ENCODE peak calls at places on chromosomes 13 and 19, in four cellular contexts. One of them, this sample, is unnamed.

GRCh38 chr13:21879263-21879914 is 208.5 kb downstream of the FGF9 start:
- DNase-seq in NCI-H1092: no peak
- DNase-seq in EL: no peak
- DNase-seq in stimulated activated CD4-positive, alpha-beta T cell treated with anti-CD3 and anti-CD28 coated beads, Interleukin-1b, Interleukin-23, amount 100 ng/mL, for 1 hour: no peak
- DNase-seq in this sample: no peak

GRCh38 chr13:46901721-46902120 is 4.9 kb upstream of the HTR2A start:
- DNase-seq in NCI-H1092: no peak
- DNase-seq in EL: no peak
- DNase-seq in stimulated activated CD4-positive, alpha-beta T cell treated with anti-CD3 and anti-CD28 coated beads, Interleukin-1b, Interleukin-23, amount 100 ng/mL, for 1 hour: no peak
- DNase-seq in this sample: no peak

GRCh38 chr19:39448271-39448670 is 2.9 kb downstream of the SUPT5H start:
- DNase-seq in NCI-H1092: no peak
- DNase-seq in EL: peak
- DNase-seq in stimulated activated CD4-positive, alpha-beta T cell treated with anti-CD3 and anti-CD28 coated beads, Interleukin-1b, Interleukin-23, amount 100 ng/mL, for 1 hour: no peak
- DNase-seq in this sample: peak

GRCh38 chr13:110027470-110028240 is 241.3 kb upstream of the IRS2 start:
- DNase-seq in NCI-H1092: no peak
- DNase-seq in EL: no peak
- DNase-seq in stimulated activated CD4-positive, alpha-beta T cell treated with anti-CD3 and anti-CD28 coated beads, Interleukin-1b, Interleukin-23, amount 100 ng/mL, for 1 hour: no peak
- DNase-seq in this sample: no peak

GRCh38 chr19:1261863-1262686 is 7.1 kb upstream of the CIRBP start:
- DNase-seq in NCI-H1092: no peak
- DNase-seq in EL: peak
- DNase-seq in stimulated activated CD4-positive, alpha-beta T cell treated with anti-CD3 and anti-CD28 coated beads, Interleukin-1b, Interleukin-23, amount 100 ng/mL, for 1 hour: no peak
- DNase-seq in this sample: peak

GRCh38 chr19:10678813-10679212 is 22.4 kb upstream of the QTRT1 start:
- DNase-seq in NCI-H1092: no peak
- DNase-seq in EL: no peak
- DNase-seq in stimulated activated CD4-positive, alpha-beta T cell treated with anti-CD3 and anti-CD28 coated beads, Interleukin-1b, Interleukin-23, amount 100 ng/mL, for 1 hour: no peak
- DNase-seq in this sample: no peak

GRCh38 chr13:102028846-102029245 is 373.0 kb downstream of the FGF14 start:
- DNase-seq in NCI-H1092: peak
- DNase-seq in EL: no peak
- DNase-seq in stimulated activated CD4-positive, alpha-beta T cell treated with anti-CD3 and anti-CD28 coated beads, Interleukin-1b, Interleukin-23, amount 100 ng/mL, for 1 hour: no peak
- DNase-seq in this sample: peak

GRCh38 chr13:93708323-93709075 is 481.9 kb downstream of the GPC6 start:
- DNase-seq in NCI-H1092: no peak
- DNase-seq in EL: no peak
- DNase-seq in stimulated activated CD4-positive, alpha-beta T cell treated with anti-CD3 and anti-CD28 coated beads, Interleukin-1b, Interleukin-23, amount 100 ng/mL, for 1 hour: no peak
- DNase-seq in this sample: no peak

GRCh38 chr19:9986787-9987281 is 23.5 kb downstream of the COL5A3 start:
- DNase-seq in NCI-H1092: no peak
- DNase-seq in EL: no peak
- DNase-seq in stimulated activated CD4-positive, alpha-beta T cell treated with anti-CD3 and anti-CD28 coated beads, Interleukin-1b, Interleukin-23, amount 100 ng/mL, for 1 hour: no peak
- DNase-seq in this sample: peak

GRCh38 chr19:40741527-40742390 is 8.5 kb downstream of the ACTMAP start:
- DNase-seq in NCI-H1092: no peak
- DNase-seq in EL: no peak
- DNase-seq in stimulated activated CD4-positive, alpha-beta T cell treated with anti-CD3 and anti-CD28 coated beads, Interleukin-1b, Interleukin-23, amount 100 ng/mL, for 1 hour: no peak
- DNase-seq in this sample: no peak

GRCh38 chr13:109301711-109302110 is 484.7 kb downstream of the IRS2 start:
- DNase-seq in NCI-H1092: peak
- DNase-seq in EL: no peak
- DNase-seq in stimulated activated CD4-positive, alpha-beta T cell treated with anti-CD3 and anti-CD28 coated beads, Interleukin-1b, Interleukin-23, amount 100 ng/mL, for 1 hour: no peak
- DNase-seq in this sample: no peak

GRCh38 chr19:3932931-3933810 is at the start of gene NMRK2:
- DNase-seq in NCI-H1092: no peak
- DNase-seq in EL: no peak
- DNase-seq in stimulated activated CD4-positive, alpha-beta T cell treated with anti-CD3 and anti-CD28 coated beads, Interleukin-1b, Interleukin-23, amount 100 ng/mL, for 1 hour: no peak
- DNase-seq in this sample: no peak

GRCh38 chr13:23140492-23140891 is 40.3 kb upstream of the SGCG start:
- DNase-seq in NCI-H1092: no peak
- DNase-seq in EL: no peak
- DNase-seq in stimulated activated CD4-positive, alpha-beta T cell treated with anti-CD3 and anti-CD28 coated beads, Interleukin-1b, Interleukin-23, amount 100 ng/mL, for 1 hour: no peak
- DNase-seq in this sample: peak

GRCh38 chr19:9008667-9009066 is 1.5 kb downstream of the MUC16 start:
- DNase-seq in NCI-H1092: no peak
- DNase-seq in EL: no peak
- DNase-seq in stimulated activated CD4-positive, alpha-beta T cell treated with anti-CD3 and anti-CD28 coated beads, Interleukin-1b, Interleukin-23, amount 100 ng/mL, for 1 hour: no peak
- DNase-seq in this sample: no peak

GRCh38 chr13:44710576-44710975 is 134.4 kb upstream of the TSC22D1 start:
- DNase-seq in NCI-H1092: no peak
- DNase-seq in EL: peak
- DNase-seq in stimulated activated CD4-positive, alpha-beta T cell treated with anti-CD3 and anti-CD28 coated beads, Interleukin-1b, Interleukin-23, amount 100 ng/mL, for 1 hour: no peak
- DNase-seq in this sample: peak

GRCh38 chr19:10230155-10230903 is 802 bp downstream of the S1PR2 start:
- DNase-seq in NCI-H1092: peak
- DNase-seq in EL: peak
- DNase-seq in stimulated activated CD4-positive, alpha-beta T cell treated with anti-CD3 and anti-CD28 coated beads, Interleukin-1b, Interleukin-23, amount 100 ng/mL, for 1 hour: peak
- DNase-seq in this sample: peak

GRCh38 chr19:4730740-4731171 is 7.1 kb upstream of the DPP9 start:
- DNase-seq in NCI-H1092: no peak
- DNase-seq in EL: peak
- DNase-seq in stimulated activated CD4-positive, alpha-beta T cell treated with anti-CD3 and anti-CD28 coated beads, Interleukin-1b, Interleukin-23, amount 100 ng/mL, for 1 hour: peak
- DNase-seq in this sample: no peak

GRCh38 chr13:20825476-20825875 is 51.7 kb upstream of the EEF1AKMT1 start:
- DNase-seq in NCI-H1092: no peak
- DNase-seq in EL: peak
- DNase-seq in stimulated activated CD4-positive, alpha-beta T cell treated with anti-CD3 and anti-CD28 coated beads, Interleukin-1b, Interleukin-23, amount 100 ng/mL, for 1 hour: no peak
- DNase-seq in this sample: peak

GRCh38 chr13:100980171-100980570 is 305.6 kb upstream of the TMTC4 start:
- DNase-seq in NCI-H1092: no peak
- DNase-seq in EL: no peak
- DNase-seq in stimulated activated CD4-positive, alpha-beta T cell treated with anti-CD3 and anti-CD28 coated beads, Interleukin-1b, Interleukin-23, amount 100 ng/mL, for 1 hour: no peak
- DNase-seq in this sample: peak

GRCh38 chr19:31185261-31185660 is 164.0 kb downstream of the TSHZ3 start:
- DNase-seq in NCI-H1092: no peak
- DNase-seq in EL: no peak
- DNase-seq in stimulated activated CD4-positive, alpha-beta T cell treated with anti-CD3 and anti-CD28 coated beads, Interleukin-1b, Interleukin-23, amount 100 ng/mL, for 1 hour: no peak
- DNase-seq in this sample: no peak

GRCh38 chr19:52603558-52604207 is 33.6 kb downstream of the ZNF701 start:
- DNase-seq in NCI-H1092: no peak
- DNase-seq in EL: peak
- DNase-seq in stimulated activated CD4-positive, alpha-beta T cell treated with anti-CD3 and anti-CD28 coated beads, Interleukin-1b, Interleukin-23, amount 100 ng/mL, for 1 hour: no peak
- DNase-seq in this sample: no peak

GRCh38 chr19:46482645-46483044 is 11.3 kb upstream of the PNMA8A start:
- DNase-seq in NCI-H1092: no peak
- DNase-seq in EL: peak
- DNase-seq in stimulated activated CD4-positive, alpha-beta T cell treated with anti-CD3 and anti-CD28 coated beads, Interleukin-1b, Interleukin-23, amount 100 ng/mL, for 1 hour: no peak
- DNase-seq in this sample: no peak

GRCh38 chr19:15469513-15470297 is 5.4 kb upstream of the RASAL3 start:
- DNase-seq in NCI-H1092: no peak
- DNase-seq in EL: no peak
- DNase-seq in stimulated activated CD4-positive, alpha-beta T cell treated with anti-CD3 and anti-CD28 coated beads, Interleukin-1b, Interleukin-23, amount 100 ng/mL, for 1 hour: no peak
- DNase-seq in this sample: no peak

GRCh38 chr13:24215732-24216131 is 55.2 kb downstream of the SPATA13 start:
- DNase-seq in NCI-H1092: no peak
- DNase-seq in EL: peak
- DNase-seq in stimulated activated CD4-positive, alpha-beta T cell treated with anti-CD3 and anti-CD28 coated beads, Interleukin-1b, Interleukin-23, amount 100 ng/mL, for 1 hour: no peak
- DNase-seq in this sample: peak

GRCh38 chr19:36916991-36917390 is 859 bp downstream of the ZNF568 start:
- DNase-seq in NCI-H1092: no peak
- DNase-seq in EL: peak
- DNase-seq in stimulated activated CD4-positive, alpha-beta T cell treated with anti-CD3 and anti-CD28 coated beads, Interleukin-1b, Interleukin-23, amount 100 ng/mL, for 1 hour: no peak
- DNase-seq in this sample: peak

GRCh38 chr19:6101991-6102390 is 8.3 kb downstream of the RFX2 start:
- DNase-seq in NCI-H1092: no peak
- DNase-seq in EL: no peak
- DNase-seq in stimulated activated CD4-positive, alpha-beta T cell treated with anti-CD3 and anti-CD28 coated beads, Interleukin-1b, Interleukin-23, amount 100 ng/mL, for 1 hour: no peak
- DNase-seq in this sample: no peak

GRCh38 chr19:54206831-54207177 is 6.1 kb downstream of the RPS9 start:
- DNase-seq in NCI-H1092: no peak
- DNase-seq in EL: no peak
- DNase-seq in stimulated activated CD4-positive, alpha-beta T cell treated with anti-CD3 and anti-CD28 coated beads, Interleukin-1b, Interleukin-23, amount 100 ng/mL, for 1 hour: no peak
- DNase-seq in this sample: no peak

GRCh38 chr13:99590519-99591011 is 89.3 kb downstream of the TM9SF2 start:
- DNase-seq in NCI-H1092: no peak
- DNase-seq in EL: no peak
- DNase-seq in stimulated activated CD4-positive, alpha-beta T cell treated with anti-CD3 and anti-CD28 coated beads, Interleukin-1b, Interleukin-23, amount 100 ng/mL, for 1 hour: no peak
- DNase-seq in this sample: peak

GRCh38 chr13:49220856-49221614 is 897 bp downstream of the MLNR start:
- DNase-seq in NCI-H1092: no peak
- DNase-seq in EL: peak
- DNase-seq in stimulated activated CD4-positive, alpha-beta T cell treated with anti-CD3 and anti-CD28 coated beads, Interleukin-1b, Interleukin-23, amount 100 ng/mL, for 1 hour: no peak
- DNase-seq in this sample: peak

GRCh38 chr19:18086590-18087138 is at the start of gene IL12RB1:
- DNase-seq in NCI-H1092: no peak
- DNase-seq in EL: peak
- DNase-seq in stimulated activated CD4-positive, alpha-beta T cell treated with anti-CD3 and anti-CD28 coated beads, Interleukin-1b, Interleukin-23, amount 100 ng/mL, for 1 hour: no peak
- DNase-seq in this sample: no peak

GRCh38 chr19:38274734-38275133 is 10.4 kb downstream of the SPINT2 start:
- DNase-seq in NCI-H1092: no peak
- DNase-seq in EL: no peak
- DNase-seq in stimulated activated CD4-positive, alpha-beta T cell treated with anti-CD3 and anti-CD28 coated beads, Interleukin-1b, Interleukin-23, amount 100 ng/mL, for 1 hour: no peak
- DNase-seq in this sample: no peak

GRCh38 chr19:5974721-5975387 is 3.1 kb downstream of the RANBP3 start:
- DNase-seq in NCI-H1092: no peak
- DNase-seq in EL: no peak
- DNase-seq in stimulated activated CD4-positive, alpha-beta T cell treated with anti-CD3 and anti-CD28 coated beads, Interleukin-1b, Interleukin-23, amount 100 ng/mL, for 1 hour: no peak
- DNase-seq in this sample: no peak

GRCh38 chr19:48928164-48929005 is 5.1 kb upstream of the DHDH start:
- DNase-seq in NCI-H1092: no peak
- DNase-seq in EL: no peak
- DNase-seq in stimulated activated CD4-positive, alpha-beta T cell treated with anti-CD3 and anti-CD28 coated beads, Interleukin-1b, Interleukin-23, amount 100 ng/mL, for 1 hour: no peak
- DNase-seq in this sample: peak

This sample was measured in astrocyte of the hippocampus.